ENCODE peak calls at places on chromosomes 3 and 15, in seven cellular contexts. W is adrenal gland, Y is IMR-90, N is SJSA1, T is stomach, L is left lung, V is Peyer's patch. C is an unnamed sample.

GRCh38 chr15:70181626-70182255 is 84.0 kb upstream of the TLE3 start:
- DNase-seq in T (no peak), N (no peak), Y (no peak), V (no peak), W (no peak), L (no peak), C (no peak)

GRCh38 chr15:43516185-43516584 is 1.2 kb upstream of the MAP1A start:
- DNase-seq in V (no peak), L (no peak), W (peak; percentile 75), N (peak; percentile 38), T (no peak), Y (no peak), C (no peak)

GRCh38 chr15:90465930-90466567 is 63.7 kb upstream of the CRTC3 start:
- DNase-seq in N (no peak), T (no peak), V (no peak), L (no peak), W (no peak), Y (peak; percentile 68), C (no peak)

GRCh38 chr3:44076221-44076829 is 165.4 kb upstream of the TOPAZ1 start:
- DNase-seq in Y (no peak), L (no peak), V (no peak), N (no peak), T (no peak), W (no peak), C (no peak)

GRCh38 chr3:78633626-78634025 is 1134.2 kb downstream of the ROBO1 start:
- DNase-seq in T (no peak), Y (peak; percentile 48), N (no peak), L (no peak), W (no peak), V (no peak), C (no peak)

GRCh38 chr3:152402698-152403456 is 134.1 kb downstream of the MBNL1 start:
- DNase-seq in Y (peak; percentile 24), L (no peak), N (no peak), V (no peak), W (no peak), T (no peak), C (no peak)

GRCh38 chr3:150132101-150132749 is 161.5 kb upstream of the PFN2 start:
- DNase-seq in W (no peak), V (no peak), T (no peak), N (no peak), Y (no peak), L (no peak), C (no peak)

GRCh38 chr3:12822725-12823373 is 18.5 kb downstream of the RPL32 start:
- DNase-seq in L (no peak), N (no peak), Y (peak; percentile 51), T (no peak), W (no peak), V (no peak), C (no peak)

GRCh38 chr3:120816728-120817127 is 74.2 kb downstream of the GTF2E1 start:
- DNase-seq in V (no peak), N (no peak), Y (no peak), T (no peak), W (peak; percentile 40), L (no peak), C (no peak)

GRCh38 chr3:57803647-57804081 is 47.6 kb downstream of the SLMAP start:
- DNase-seq in Y (peak; percentile 97), V (no peak), L (no peak), T (no peak), W (peak; percentile 50), N (peak; percentile 86), C (no peak)

GRCh38 chr3:100297784-100298183 is 36.8 kb upstream of the NIT2 start:
- DNase-seq in V (no peak), N (no peak), Y (peak; percentile 67), L (no peak), T (no peak), W (no peak), C (no peak)

GRCh38 chr3:62605413-62606068 is 232.2 kb upstream of the FEZF2 start:
- DNase-seq in N (no peak), L (no peak), Y (no peak), T (no peak), V (no peak), W (no peak), C (no peak)

GRCh38 chr15:43329222-43329959 is 982 bp downstream of the LCMT2 start:
- DNase-seq in N (no peak), L (peak; percentile 43), V (peak; percentile 57), W (peak; percentile 25), Y (peak; percentile 37), T (peak; percentile 27), C (no peak)

GRCh38 chr3:71875461-71875947 is 90.6 kb upstream of the PROK2 start:
- DNase-seq in N (peak; percentile 60), Y (peak; percentile 53), W (peak; percentile 86), T (peak; percentile 76), V (peak; percentile 90), L (peak; percentile 78), C (peak; percentile 79)

GRCh38 chr3:183475019-183475418 is 46.6 kb upstream of the MCF2L2 start:
- DNase-seq in Y (no peak), T (no peak), L (no peak), W (no peak), N (no peak), V (no peak), C (no peak)

GRCh38 chr3:119311191-119311925 is 17.2 kb downstream of the ARHGAP31 start:
- DNase-seq in L (no peak), W (no peak), V (no peak), N (peak; percentile 95), T (no peak), Y (peak; percentile 89), C (no peak)

GRCh38 chr15:38560456-38560926 is 4.1 kb downstream of the RASGRP1 start:
- DNase-seq in Y (no peak), V (no peak), N (no peak), W (no peak), T (no peak), L (no peak), C (no peak)

GRCh38 chr3:127711021-127711420 is 38.3 kb downstream of the ABTB1 start:
- DNase-seq in N (no peak), T (no peak), V (peak; percentile 23), Y (no peak), W (peak; percentile 24), L (peak; percentile 21), C (no peak)

DNA sequence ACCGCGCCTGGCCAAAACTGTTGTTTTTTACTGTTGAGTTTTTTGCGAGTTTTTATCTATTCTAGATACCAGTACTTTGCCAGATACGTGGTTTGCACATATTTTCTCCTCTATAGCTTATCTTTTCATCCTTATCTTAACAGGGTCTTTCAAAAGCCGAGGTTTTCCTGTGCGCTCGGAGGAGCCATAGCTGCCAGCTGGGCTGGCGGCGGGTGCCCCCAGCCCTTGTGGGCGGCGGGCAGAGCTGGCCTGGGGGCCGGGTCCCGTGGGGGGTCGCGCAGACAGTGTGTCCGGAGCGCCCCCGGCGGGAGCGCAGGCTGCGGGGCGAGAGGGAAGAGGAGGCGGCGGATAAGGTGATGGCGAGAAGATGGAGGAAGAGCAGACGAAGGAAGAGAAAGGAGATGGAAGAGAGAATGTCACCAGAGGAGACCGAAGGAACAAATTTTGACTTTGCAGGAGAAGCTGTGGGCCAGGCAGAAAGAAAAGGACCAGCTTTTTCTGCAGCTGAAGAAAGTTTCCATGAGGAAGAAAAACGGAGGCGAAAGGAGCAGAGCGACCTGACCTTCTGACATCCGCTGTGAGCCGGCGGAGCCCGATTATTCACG is 11.0 kb upstream of the EIF4A2 start:
- DNase-seq in N (no peak), V (no peak), L (no peak), W (no peak), T (no peak), Y (no peak), C (no peak)
- H3K4me3 ChIP-seq in N (no peak overlapping the region), V (peak overlapping the region; percentile 58), L (peak overlapping the region; percentile 51), W (no peak overlapping the region), T (peak overlapping the region; percentile 58), Y (no peak overlapping the region), C (peak overlapping the region; percentile 63)

GRCh38 chr3:50163572-50163971 is 8.4 kb downstream of the SEMA3F start:
- DNase-seq in W (no peak), N (no peak), Y (no peak), L (no peak), T (no peak), V (no peak), C (no peak)

GRCh38 chr3:50164056-50164455 is 8.9 kb downstream of the SEMA3F start:
- DNase-seq in Y (peak; percentile 93), L (peak; percentile 67), V (peak; percentile 68), W (peak; percentile 79), N (no peak), T (peak; percentile 92), C (peak; percentile 77)

GRCh38 chr3:50164984-50165383 is 9.9 kb downstream of the SEMA3F start:
- DNase-seq in T (no peak), N (no peak), W (no peak), V (no peak), Y (no peak), L (no peak), C (no peak)

GRCh38 chr3:50165388-50166308 is 10.5 kb downstream of the SEMA3F start:
- DNase-seq in N (no peak), L (no peak), Y (peak; percentile 47), T (peak; percentile 43), V (peak; percentile 73), W (no peak), C (no peak)

DNA sequence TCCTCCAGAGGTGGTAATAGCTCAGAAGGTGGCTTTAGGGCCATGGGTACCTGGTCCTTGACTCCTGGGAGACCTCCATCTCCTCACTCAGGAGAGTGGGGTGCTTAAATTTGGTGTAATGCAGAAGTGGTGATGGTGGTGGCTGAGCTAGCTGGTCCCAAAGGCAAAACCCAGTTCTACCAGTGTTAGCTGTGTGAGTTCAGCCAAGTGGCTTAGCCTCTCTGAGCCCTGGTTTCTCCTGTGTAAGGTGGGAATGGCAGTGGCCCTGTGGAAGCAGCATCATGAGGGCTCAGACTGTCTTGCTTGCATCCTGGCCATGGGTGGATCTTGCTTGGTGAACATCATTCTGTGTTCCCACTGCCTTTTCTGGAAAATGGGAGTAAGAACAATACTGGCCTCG is 9.4 kb downstream of the SEMA3F start:
- DNase-seq in T (no peak), N (no peak), Y (no peak), L (no peak), V (no peak), W (no peak), C (no peak)
- H3K27ac ChIP-seq in T (peak overlapping the region; percentile 90), N (no peak overlapping the region), Y (peak overlapping the region; percentile 25), L (peak overlapping the region; percentile 60), V (peak overlapping the region; percentile 39), W (no peak overlapping the region), C (peak overlapping the region; percentile 76)

GRCh38 chr3:32780735-32781210 is 37.0 kb upstream of the TRIM71 start:
- DNase-seq in T (peak; percentile 50), V (peak; percentile 56), L (peak; percentile 66), Y (peak; percentile 16), W (peak; percentile 13), N (peak; percentile 84), C (peak; percentile 78)

GRCh38 chr3:32782417-32782816 is 35.4 kb upstream of the TRIM71 start:
- DNase-seq in N (no peak), V (no peak), W (no peak), L (no peak), Y (no peak), T (no peak), C (no peak)

GRCh38 chr3:32781211-32781968 is 36.4 kb upstream of the TRIM71 start:
- DNase-seq in T (peak; percentile 79), V (peak; percentile 84), Y (peak; percentile 68), W (peak; percentile 68), L (peak; percentile 83), N (peak; percentile 85), C (peak; percentile 91)

GRCh38 chr3:32778389-32778788 is 39.4 kb upstream of the TRIM71 start:
- DNase-seq in N (no peak), W (no peak), V (no peak), L (no peak), Y (no peak), T (no peak), C (no peak)

GRCh38 chr3:32780071-32780734 is 37.6 kb upstream of the TRIM71 start:
- DNase-seq in L (no peak), Y (no peak), T (no peak), W (no peak), V (no peak), N (peak; percentile 5), C (no peak)
- H3K4me3 ChIP-seq in L (peak overlapping the region; percentile 58), Y (no peak overlapping the region), T (peak overlapping the region; percentile 73), W (no peak overlapping the region), V (peak overlapping the region; percentile 59), N (peak overlapping the region; percentile 45), C (peak overlapping the region; percentile 69)

GRCh38 chr15:63378946-63379345 is 2.7 kb downstream of the CA12 start:
- DNase-seq in W (no peak), T (no peak), N (no peak), L (no peak), Y (no peak), V (peak; percentile 28), C (no peak)
- H3K27ac ChIP-seq in W (no peak overlapping the region), T (no peak overlapping the region), N (no peak overlapping the region), L (no peak overlapping the region), Y (no peak overlapping the region), V (no peak overlapping the region), C (no peak overlapping the region)

C was measured in lower lobe of right lung.